ENCODE peak calls at places on chromosomes 16 and 17, in seven cellular contexts. S is psoas muscle; X is tibial artery; U is GM06990; L is activated CD8-positive, alpha-beta T cell treated with anti-CD3 and anti-CD28 coated beads for 36 hours; T is colonic mucosa; M is AG04450. N is an unnamed sample.

GRCh38 chr16:75139498-75139897 is 8.8 kb upstream of the ZFP1 start:
- DNase-seq in S (no peak), X (no peak), U (no peak), L (no peak), T (peak), M (no peak), N (no peak)

GRCh38 chr17:78789663-78790181 is 7.6 kb upstream of the CYTH1 start:
- DNase-seq in S (peak), X (peak), U (no peak), L (peak), T (peak), M (peak), N (no peak)

GRCh38 chr17:71412803-71413202 is 708.0 kb upstream of the SOX9 start:
- DNase-seq in S (no peak), X (no peak), U (no peak), L (no peak), T (no peak), M (peak), N (peak)

GRCh38 chr17:10197362-10197720 is 1.1 kb downstream of the GAS7 start:
- DNase-seq in S (peak), X (no peak), U (no peak), L (no peak), T (no peak), M (no peak), N (no peak)

GRCh38 chr16:66521951-66522771 is 27.8 kb downstream of the TK2 start:
- DNase-seq in S (no peak), X (no peak), U (peak), L (peak), T (peak), M (no peak), N (peak)

GRCh38 chr16:13453325-13453724 is 466.6 kb upstream of the ERCC4 start:
- DNase-seq in S (no peak), X (no peak), U (no peak), L (no peak), T (no peak), M (no peak), N (no peak)

GRCh38 chr16:5001571-5001970 is 32.2 kb downstream of the NAGPA start:
- DNase-seq in S (no peak), X (no peak), U (no peak), L (no peak), T (no peak), M (no peak), N (no peak)

GRCh38 chr16:27528294-27528693 is 21.4 kb downstream of the GTF3C1 start:
- DNase-seq in S (no peak), X (no peak), U (no peak), L (no peak), T (no peak), M (no peak), N (no peak)

GRCh38 chr17:11545696-11546095 is 52.6 kb upstream of the DNAH9 start:
- DNase-seq in S (no peak), X (no peak), U (no peak), L (no peak), T (no peak), M (no peak), N (no peak)

GRCh38 chr16:2082171-2082982 is 34.6 kb downstream of the TSC2 start:
- DNase-seq in S (no peak), X (no peak), U (no peak), L (no peak), T (peak), M (no peak), N (no peak)

GRCh38 chr17:35243459-35244204 is 760 bp downstream of the SLFN5 start:
- DNase-seq in S (peak), X (peak), U (no peak), L (peak), T (peak), M (no peak), N (peak)

DNA sequence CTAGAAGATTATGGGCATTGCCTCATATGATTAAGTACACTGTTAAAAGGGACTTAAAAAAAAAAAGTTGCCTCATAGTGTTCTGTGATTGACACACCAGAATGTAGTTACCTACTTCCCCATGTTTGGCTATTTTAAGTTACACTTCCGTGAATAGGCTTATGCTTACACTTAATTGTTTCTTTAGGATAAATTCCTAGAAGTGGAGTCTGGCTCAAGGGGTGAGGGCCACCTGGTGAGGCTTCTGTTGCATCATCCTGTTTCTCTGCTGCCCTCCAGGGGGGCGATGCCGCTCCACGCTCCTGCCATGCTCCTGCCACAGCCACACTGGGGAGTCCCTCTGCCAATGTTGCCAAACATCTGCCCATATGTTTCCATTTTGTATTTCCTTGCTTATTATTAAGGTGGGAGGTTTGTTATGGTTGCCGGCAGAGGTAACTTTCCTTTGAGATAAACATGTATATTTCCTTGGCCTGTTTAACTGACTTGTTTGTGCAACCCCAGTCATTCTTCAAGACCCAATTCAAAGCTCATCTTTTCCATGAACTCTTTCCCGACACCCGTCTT is 73.1 kb downstream of the KSR1 start:
- DNase-seq in S (no peak), X (no peak), U (no peak), L (peak), T (no peak), M (no peak), N (peak)
- TF ChIP-seq CTCF in S (peak), X (no peak), U (no peak), L (no peak), T (no peak), M (peak), N (no peak)

DNA sequence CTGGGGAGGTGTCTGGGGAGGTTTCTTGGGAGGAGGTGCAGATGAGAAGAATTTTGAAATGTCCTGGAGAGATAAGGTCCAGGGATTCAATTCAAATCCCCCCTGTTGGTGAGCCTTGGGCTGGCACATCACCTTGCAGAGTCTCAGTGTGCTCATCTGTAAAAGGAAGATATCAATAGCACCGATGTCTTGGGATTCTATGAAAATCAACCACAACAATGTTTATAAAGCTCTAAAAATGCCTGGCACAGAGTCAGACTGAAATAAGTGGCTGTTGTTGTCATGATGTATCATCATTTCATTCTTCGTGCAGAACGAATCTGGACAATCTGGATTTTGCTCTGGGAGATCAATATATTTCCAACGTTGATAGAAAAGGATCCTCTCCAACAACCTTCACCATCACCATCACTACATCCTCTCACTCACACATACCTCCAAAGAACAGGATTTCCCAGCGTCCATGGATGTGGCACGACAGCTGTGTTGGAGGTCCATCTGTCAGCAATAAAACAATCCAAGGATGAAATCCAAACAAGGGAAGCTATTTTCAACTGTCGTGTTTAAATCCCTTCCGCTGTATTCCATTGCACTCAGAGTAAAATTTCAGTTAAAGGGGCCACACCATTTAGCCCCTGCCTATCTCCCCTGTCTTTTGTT is 393.6 kb upstream of the DYNLRB2 start:
- DNase-seq in S (no peak), X (no peak), U (no peak), L (no peak), T (peak), M (no peak), N (no peak)
- TF ChIP-seq CTCF in S (no peak), X (no peak), U (no peak), L (no peak), T (no peak), M (no peak), N (no peak)

GRCh38 chr17:12924614-12925013 is 93.2 kb downstream of the ELAC2 start:
- DNase-seq in S (no peak), X (no peak), U (no peak), L (no peak), T (no peak), M (no peak), N (no peak)

GRCh38 chr17:12927001-12927400 is 90.8 kb downstream of the ELAC2 start:
- DNase-seq in S (no peak), X (no peak), U (no peak), L (no peak), T (no peak), M (no peak), N (no peak)

GRCh38 chr17:12927541-12928425 is 90.0 kb downstream of the ELAC2 start:
- DNase-seq in S (no peak), X (no peak), U (no peak), L (no peak), T (no peak), M (no peak), N (no peak)

GRCh38 chr17:12928736-12929135 is 89.1 kb downstream of the ELAC2 start:
- DNase-seq in S (no peak), X (no peak), U (no peak), L (no peak), T (no peak), M (no peak), N (no peak)
- TF ChIP-seq CTCF in S (no peak), X (no peak), U (peak), L (no peak), T (no peak), M (peak), N (no peak)

GRCh38 chr16:73414636-73415035 is 366.7 kb upstream of the ZFHX3 start:
- DNase-seq in S (no peak), X (no peak), U (no peak), L (no peak), T (no peak), M (no peak), N (no peak)
- TF ChIP-seq CTCF in S (no peak), X (no peak), U (no peak), L (no peak), T (no peak), M (no peak), N (no peak)

DNA sequence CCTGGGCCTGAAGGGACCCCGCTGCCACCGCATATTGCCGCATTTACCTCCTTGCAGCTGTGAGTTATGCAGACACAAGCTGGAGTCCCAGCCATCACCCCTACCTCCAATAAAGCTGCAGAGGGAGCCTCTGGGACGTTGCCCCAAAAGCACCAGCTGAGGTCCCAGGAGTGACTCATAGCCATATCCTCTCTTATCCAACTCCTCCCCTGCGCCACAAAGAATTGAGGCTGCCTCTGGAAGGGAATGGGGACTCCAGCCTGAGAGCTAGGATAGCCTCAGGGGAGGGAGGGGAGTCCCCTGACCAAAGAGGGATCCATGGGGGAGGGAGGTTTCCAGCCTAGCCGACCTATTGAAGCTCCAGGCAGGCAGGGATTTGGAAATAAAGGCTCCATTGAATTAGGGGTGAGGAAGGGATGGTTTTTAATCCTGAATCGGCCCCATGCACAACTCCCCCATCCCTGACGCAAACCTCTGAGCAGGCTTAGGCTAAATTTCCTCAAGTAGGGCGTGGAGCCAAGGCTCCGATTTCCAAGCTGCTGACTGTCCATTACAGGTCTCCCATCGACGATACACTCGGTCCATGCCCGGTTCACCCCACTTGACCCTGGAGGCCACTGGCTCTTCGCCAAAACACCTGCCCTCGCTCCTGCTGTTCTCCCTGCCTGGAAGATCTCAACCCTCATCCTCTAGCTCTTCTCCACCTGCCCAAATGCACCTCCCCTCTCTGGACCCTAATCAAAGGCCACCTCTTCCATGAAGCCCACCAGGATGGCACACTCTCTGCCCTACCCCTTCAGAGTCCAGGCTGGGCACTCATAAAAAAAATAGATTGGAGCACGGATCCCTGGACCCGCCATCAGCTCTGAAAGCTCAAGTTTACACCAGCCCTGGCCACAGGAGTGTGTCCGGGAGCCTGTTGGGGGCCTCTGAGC is 27.5 kb downstream of the PIMREG start:
- DNase-seq in S (no peak), X (no peak), U (no peak), L (no peak), T (no peak), M (peak), N (no peak)
- TF ChIP-seq CTCF in S (no peak), X (no peak), U (no peak), L (no peak), T (no peak), M (peak), N (no peak)

GRCh38 chr17:57784226-57784895 is 39.3 kb upstream of the CCDC182 start:
- DNase-seq in S (no peak), X (no peak), U (no peak), L (no peak), T (no peak), M (no peak), N (no peak)
- TF ChIP-seq CTCF in S (no peak), X (no peak), U (no peak), L (no peak), T (no peak), M (no peak), N (no peak)

DNA sequence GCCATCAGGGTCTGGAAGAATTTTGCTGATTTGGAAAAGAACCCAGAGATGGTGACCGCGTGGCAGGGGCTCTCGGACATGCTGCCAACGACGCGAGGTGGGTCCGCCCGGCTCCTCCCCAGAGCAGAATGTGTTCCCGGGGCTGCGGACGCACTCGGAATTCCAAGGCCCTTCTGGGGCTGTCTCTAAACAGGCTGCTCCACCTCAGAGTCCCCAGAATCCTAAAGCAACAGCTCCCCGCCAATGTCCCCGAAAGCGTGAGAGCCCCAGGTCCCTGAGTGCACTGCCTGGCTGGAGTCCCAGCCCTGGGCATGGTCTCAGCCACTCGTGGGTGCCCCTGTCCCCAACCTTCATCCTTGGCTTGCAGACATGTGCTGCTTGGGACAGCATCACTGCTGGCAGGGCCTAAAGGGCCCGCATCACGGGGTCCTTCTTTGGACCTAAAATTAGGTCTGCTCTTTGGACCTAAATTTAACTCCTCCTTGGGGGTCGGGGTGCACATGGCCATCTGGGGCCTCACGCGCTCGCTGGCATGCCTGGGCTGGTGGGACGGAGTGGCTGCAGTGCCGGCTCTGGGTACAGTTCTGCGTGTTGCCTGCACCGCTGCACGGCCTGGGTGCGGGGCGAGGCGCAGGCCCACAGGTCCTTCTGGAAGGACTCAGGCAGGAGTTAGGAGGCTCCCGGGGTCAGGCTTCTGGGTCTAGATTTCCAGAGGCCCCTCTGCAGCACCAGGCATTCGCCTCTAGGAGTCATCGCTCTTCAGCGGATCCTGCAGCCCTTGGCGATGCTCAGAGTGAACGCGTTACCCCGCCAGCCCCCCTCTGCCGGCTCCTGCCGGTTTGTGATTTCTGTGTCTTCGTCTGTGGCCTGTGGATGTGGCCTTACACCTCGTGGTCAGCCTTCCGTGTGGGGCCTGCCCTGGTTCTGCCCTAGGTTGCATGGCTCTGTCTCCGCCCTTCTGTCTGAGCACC is 41.9 kb upstream of the CHMP6 start:
- DNase-seq in S (no peak), X (no peak), U (no peak), L (no peak), T (no peak), M (no peak), N (no peak)
- TF ChIP-seq CTCF in S (no peak), X (no peak), U (no peak), L (no peak), T (no peak), M (no peak), N (no peak)

GRCh38 chr16:86064431-86065250 is 165.7 kb downstream of the IRF8 start:
- DNase-seq in S (no peak), X (no peak), U (no peak), L (no peak), T (no peak), M (no peak), N (no peak)
- TF ChIP-seq CTCF in S (no peak), X (no peak), U (no peak), L (no peak), T (no peak), M (no peak), N (no peak)

DNA sequence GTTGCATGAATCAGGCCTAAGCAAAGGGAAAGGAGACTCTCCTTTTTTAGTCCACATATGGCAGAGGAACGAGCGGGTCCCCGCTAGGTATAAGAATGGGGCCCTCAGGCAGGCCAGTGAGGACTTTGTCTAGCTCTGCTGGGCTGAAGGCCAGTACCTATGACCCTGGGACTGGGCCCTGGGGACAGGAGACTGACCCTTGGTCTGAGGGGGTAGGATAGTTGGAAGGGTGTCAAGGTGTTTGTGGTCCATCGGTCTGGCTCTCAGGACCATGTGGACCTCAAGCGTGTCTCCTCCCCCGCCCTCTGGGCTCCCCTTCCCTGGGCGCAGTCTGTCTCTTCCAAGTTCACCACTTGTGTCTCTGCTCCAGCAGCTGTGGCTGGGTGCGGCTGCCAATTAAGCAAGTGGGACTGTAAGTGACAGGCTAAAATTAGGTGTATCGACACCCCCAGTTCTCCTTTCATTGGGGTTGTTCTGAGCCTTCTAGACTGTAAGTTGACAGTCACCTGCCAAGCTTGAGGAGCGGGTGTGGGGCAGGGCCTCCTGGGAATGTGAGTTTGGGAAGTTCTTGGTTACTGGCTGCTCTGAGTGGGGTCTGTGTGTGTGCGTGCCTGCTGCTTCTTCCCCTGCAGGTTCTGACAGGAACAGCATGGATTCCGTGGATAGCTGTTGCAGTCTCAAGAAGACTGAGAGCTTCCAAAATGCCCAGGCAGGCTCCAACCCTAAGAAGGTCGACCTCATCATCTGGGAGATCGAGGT is 24.5 kb downstream of the AKAP1 start:
- DNase-seq in S (peak), X (no peak), U (no peak), L (no peak), T (peak), M (no peak), N (no peak)
- TF ChIP-seq CTCF in S (peak), X (no peak), U (no peak), L (no peak), T (no peak), M (peak), N (no peak)